ENCODE peak calls at places on chromosomes 12 and 14, in six cellular contexts. One of them, this sample, is unnamed.
A peak's percentile ranks its signal among the peaks of the same experiment; 100 is the strongest.

GRCh38 chr14:104239866-104240301 is 101.5 kb downstream of the KIF26A start:
- DNase-seq in mesothelial cell of epicardium: no peak
- DNase-seq in AG10803: no peak
- DNase-seq in GM13977: no peak
- DNase-seq in lung: no peak
- DNase-seq in AG04450: no peak
- DNase-seq in this sample: no peak

GRCh38 chr12:130776857-130777339 is 60.8 kb upstream of the RIMBP2 start:
- DNase-seq in GM13977: no peak
- DNase-seq in mesothelial cell of epicardium: no peak
- DNase-seq in AG04450: no peak
- DNase-seq in lung: no peak
- DNase-seq in AG10803: no peak
- DNase-seq in this sample: no peak

GRCh38 chr14:56487090-56487667 is 92.4 kb upstream of the TMEM260 start:
- DNase-seq in AG04450: no peak
- DNase-seq in GM13977: no peak
- DNase-seq in lung: no peak
- DNase-seq in mesothelial cell of epicardium: no peak
- DNase-seq in AG10803: peak; percentile 22
- DNase-seq in this sample: no peak

GRCh38 chr12:92445253-92446081 is 257.3 kb upstream of the PLEKHG7 start:
- DNase-seq in lung: no peak
- DNase-seq in AG04450: no peak
- DNase-seq in AG10803: no peak
- DNase-seq in GM13977: no peak
- DNase-seq in mesothelial cell of epicardium: no peak
- DNase-seq in this sample: no peak

GRCh38 chr14:100192250-100192671 is 32.8 kb upstream of the DEGS2 start:
- DNase-seq in GM13977: no peak
- DNase-seq in AG04450: no peak
- DNase-seq in mesothelial cell of epicardium: no peak
- DNase-seq in lung: no peak
- DNase-seq in AG10803: no peak
- DNase-seq in this sample: no peak

GRCh38 chr14:49861581-49861922 is 9.0 kb upstream of the NEMF start:
- DNase-seq in AG04450: peak; percentile 83
- DNase-seq in lung: peak; percentile 64
- DNase-seq in mesothelial cell of epicardium: peak; percentile 63
- DNase-seq in GM13977: no peak
- DNase-seq in AG10803: peak; percentile 90
- DNase-seq in this sample: peak; percentile 37

GRCh38 chr12:46071335-46071734 is 81.0 kb upstream of the SCAF11 start:
- DNase-seq in AG04450: no peak
- DNase-seq in AG10803: no peak
- DNase-seq in mesothelial cell of epicardium: no peak
- DNase-seq in GM13977: no peak
- DNase-seq in lung: no peak
- DNase-seq in this sample: no peak

GRCh38 chr12:112892821-112893220 is 13.9 kb upstream of the OAS1 start:
- DNase-seq in AG04450: no peak
- DNase-seq in lung: no peak
- DNase-seq in mesothelial cell of epicardium: no peak
- DNase-seq in GM13977: no peak
- DNase-seq in AG10803: no peak
- DNase-seq in this sample: no peak

GRCh38 chr12:132615579-132616066 is 3.0 kb upstream of the P2RX2 start:
- DNase-seq in lung: no peak
- DNase-seq in AG10803: no peak
- DNase-seq in mesothelial cell of epicardium: no peak
- DNase-seq in AG04450: no peak
- DNase-seq in GM13977: no peak
- DNase-seq in this sample: no peak

DNA sequence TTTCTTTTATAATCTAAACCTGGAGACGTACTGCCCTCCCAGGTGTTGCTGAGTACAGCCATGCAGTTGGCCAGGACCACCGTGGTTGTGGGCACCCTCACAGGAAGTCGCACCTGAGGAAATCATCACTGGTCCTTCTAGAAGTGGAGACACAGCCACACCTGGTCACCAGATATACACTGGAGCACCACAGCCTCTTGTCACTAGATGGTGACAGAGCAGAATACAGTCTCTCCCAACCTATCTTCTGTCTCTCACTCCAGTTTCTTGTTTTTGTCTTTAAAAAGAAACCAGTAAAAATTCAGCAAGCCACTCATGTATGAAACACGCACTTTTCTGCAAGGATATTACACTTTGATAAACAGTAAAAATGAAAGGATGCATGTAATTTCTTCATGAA is 43.1 kb upstream of the GPHB5 start:
- DNase-seq in mesothelial cell of epicardium: no peak
- DNase-seq in AG10803: no peak
- DNase-seq in GM13977: no peak
- DNase-seq in lung: no peak
- DNase-seq in AG04450: no peak
- DNase-seq in this sample: no peak
- TF ChIP-seq CTCF in mesothelial cell of epicardium: no peak
- TF ChIP-seq CTCF in AG10803: no peak
- TF ChIP-seq CTCF in GM13977: peak; percentile 25
- TF ChIP-seq CTCF in lung: no peak
- TF ChIP-seq CTCF in AG04450: no peak
- TF ChIP-seq CTCF in this sample: no peak

DNA sequence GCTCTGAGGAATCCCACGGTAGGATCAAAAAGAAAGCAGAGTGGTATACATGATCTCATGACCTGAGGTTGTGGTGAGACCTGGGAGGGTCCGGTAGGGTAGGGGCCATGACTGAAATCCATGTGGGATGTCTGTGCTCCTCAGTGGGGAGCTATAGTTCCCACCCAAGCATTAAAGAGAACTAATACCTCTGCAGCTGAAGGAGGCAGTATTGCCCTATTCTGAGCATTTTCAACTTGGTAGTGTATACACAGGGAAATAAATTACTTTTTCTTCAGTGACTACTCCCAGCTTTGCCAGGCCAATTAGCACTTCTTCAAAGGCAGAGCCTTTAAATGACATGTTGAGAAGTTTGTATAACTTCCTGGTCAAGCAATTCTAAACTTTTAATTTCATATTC is 613.8 kb downstream of the KCNH5 start:
- DNase-seq in GM13977: no peak
- DNase-seq in AG10803: no peak
- DNase-seq in mesothelial cell of epicardium: no peak
- DNase-seq in AG04450: no peak
- DNase-seq in lung: no peak
- DNase-seq in this sample: no peak
- TF ChIP-seq CTCF in GM13977: no peak
- TF ChIP-seq CTCF in AG10803: no peak
- TF ChIP-seq CTCF in mesothelial cell of epicardium: no peak
- TF ChIP-seq CTCF in AG04450: no peak
- TF ChIP-seq CTCF in lung: no peak
- TF ChIP-seq CTCF in this sample: no peak

GRCh38 chr12:121579981-121580868 is 598 bp downstream of the KDM2B start:
- DNase-seq in mesothelial cell of epicardium: peak; percentile 75
- DNase-seq in AG04450: no peak
- DNase-seq in AG10803: peak; percentile 61
- DNase-seq in lung: peak; percentile 64
- DNase-seq in GM13977: peak; percentile 76
- DNase-seq in this sample: peak; percentile 79

GRCh38 chr12:121580959-121581680 is at the start of gene KDM2B:
- DNase-seq in lung: no peak
- DNase-seq in mesothelial cell of epicardium: peak; percentile 45
- DNase-seq in AG04450: no peak
- DNase-seq in AG10803: peak; percentile 40
- DNase-seq in GM13977: no peak
- DNase-seq in this sample: no peak

GRCh38 chr12:121579190-121579791 is 1.5 kb downstream of the KDM2B start:
- DNase-seq in AG10803: no peak
- DNase-seq in lung: peak; percentile 36
- DNase-seq in AG04450: no peak
- DNase-seq in GM13977: peak; percentile 71
- DNase-seq in mesothelial cell of epicardium: peak; percentile 51
- DNase-seq in this sample: peak; percentile 68

GRCh38 chr12:121582583-121583333 is 1.9 kb upstream of the KDM2B start:
- DNase-seq in AG10803: no peak
- DNase-seq in mesothelial cell of epicardium: no peak
- DNase-seq in AG04450: no peak
- DNase-seq in lung: no peak
- DNase-seq in GM13977: no peak
- DNase-seq in this sample: no peak

DNA sequence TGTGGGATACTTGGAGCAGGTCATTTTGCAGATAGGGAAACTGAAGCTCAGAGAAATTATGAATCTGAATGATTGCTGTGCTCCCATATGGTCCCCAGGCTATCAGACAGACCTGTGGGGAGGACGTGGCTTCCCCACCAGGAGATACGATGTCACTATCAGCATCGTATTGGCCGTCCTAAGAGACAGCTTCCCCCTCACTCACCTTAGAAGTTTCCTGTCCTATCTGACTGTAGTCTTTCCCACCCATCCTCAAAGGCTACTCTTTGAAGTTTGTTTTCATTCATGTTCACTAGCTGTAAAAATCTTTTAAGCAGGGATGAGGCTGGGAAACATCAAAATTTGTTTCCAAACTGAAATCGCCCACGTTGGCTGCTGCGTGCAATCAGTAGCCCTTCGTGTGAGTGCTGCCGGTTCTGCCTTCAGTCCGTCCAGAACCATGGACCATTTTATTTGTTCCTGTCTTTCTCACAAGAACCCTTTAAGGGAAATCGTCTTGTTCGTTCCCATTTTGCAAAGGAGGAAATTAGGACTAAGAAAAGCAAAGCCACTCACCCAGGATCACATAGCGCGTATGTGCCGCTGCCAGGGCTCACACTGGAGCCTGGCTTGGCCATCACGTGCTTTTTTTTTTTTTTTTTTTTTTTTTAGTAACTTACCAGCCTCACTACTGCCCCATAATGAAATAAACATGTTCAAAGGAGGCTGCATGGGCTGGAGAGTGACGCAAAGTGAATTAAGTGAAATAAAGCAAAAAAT is 1.0 kb upstream of the KDM2B start:
- DNase-seq in lung: no peak
- DNase-seq in AG04450: no peak
- DNase-seq in GM13977: no peak
- DNase-seq in mesothelial cell of epicardium: no peak
- DNase-seq in AG10803: peak; percentile 71
- DNase-seq in this sample: no peak
- TF ChIP-seq CTCF in lung: no peak
- TF ChIP-seq CTCF in AG04450: peak; percentile 19
- TF ChIP-seq CTCF in GM13977: no peak
- TF ChIP-seq CTCF in mesothelial cell of epicardium: no peak
- TF ChIP-seq CTCF in AG10803: peak; percentile 39
- TF ChIP-seq CTCF in this sample: no peak

DNA sequence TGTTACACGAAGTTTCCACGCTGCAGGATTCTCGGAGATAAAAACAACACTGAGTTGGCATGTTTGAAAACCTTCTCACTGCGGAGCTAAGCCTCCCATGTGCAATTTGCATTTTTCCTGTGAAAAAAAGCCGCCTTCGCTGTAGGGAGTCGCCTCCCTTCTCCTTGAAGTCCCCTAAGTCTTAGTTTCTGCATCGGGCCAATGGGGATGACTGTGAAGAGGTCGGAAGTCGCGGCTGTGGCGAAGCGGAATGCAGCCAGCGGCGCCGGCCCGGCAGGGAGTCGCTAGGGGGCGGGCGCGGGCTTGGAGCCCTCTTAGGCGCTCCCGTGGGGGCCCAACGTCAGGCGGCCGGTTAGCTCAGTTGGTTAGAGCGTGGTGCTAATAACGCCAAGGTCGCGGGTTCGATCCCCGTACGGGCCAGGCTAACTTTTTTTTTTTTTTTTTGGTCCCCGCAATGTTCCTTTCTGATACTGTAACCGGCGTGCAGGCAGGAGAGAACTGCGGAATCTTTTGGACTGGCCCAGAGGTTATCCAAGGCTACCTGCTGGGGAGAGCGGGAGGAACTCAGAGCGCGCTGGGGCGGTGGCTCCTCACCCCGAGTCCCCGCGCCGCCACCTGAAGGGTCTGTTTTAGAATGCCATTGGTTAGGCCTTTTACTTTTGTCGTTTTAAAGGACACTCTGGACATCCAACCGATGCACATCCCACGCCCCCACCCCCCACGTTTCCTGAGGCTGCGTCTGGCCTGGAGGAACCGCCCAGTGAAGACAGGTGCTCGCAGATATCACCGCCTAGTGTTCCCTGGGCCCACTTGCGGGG is 2.6 kb upstream of the ZNF839 start:
- DNase-seq in mesothelial cell of epicardium: peak; percentile 100
- DNase-seq in GM13977: peak; percentile 94
- DNase-seq in AG10803: peak; percentile 91
- DNase-seq in lung: peak; percentile 93
- DNase-seq in AG04450: peak; percentile 74
- DNase-seq in this sample: peak; percentile 93
- TF ChIP-seq CTCF in mesothelial cell of epicardium: peak; percentile 80
- TF ChIP-seq CTCF in GM13977: peak; percentile 91
- TF ChIP-seq CTCF in AG10803: peak; percentile 66
- TF ChIP-seq CTCF in lung: peak; percentile 85
- TF ChIP-seq CTCF in AG04450: peak; percentile 89
- TF ChIP-seq CTCF in this sample: peak; percentile 97

DNA sequence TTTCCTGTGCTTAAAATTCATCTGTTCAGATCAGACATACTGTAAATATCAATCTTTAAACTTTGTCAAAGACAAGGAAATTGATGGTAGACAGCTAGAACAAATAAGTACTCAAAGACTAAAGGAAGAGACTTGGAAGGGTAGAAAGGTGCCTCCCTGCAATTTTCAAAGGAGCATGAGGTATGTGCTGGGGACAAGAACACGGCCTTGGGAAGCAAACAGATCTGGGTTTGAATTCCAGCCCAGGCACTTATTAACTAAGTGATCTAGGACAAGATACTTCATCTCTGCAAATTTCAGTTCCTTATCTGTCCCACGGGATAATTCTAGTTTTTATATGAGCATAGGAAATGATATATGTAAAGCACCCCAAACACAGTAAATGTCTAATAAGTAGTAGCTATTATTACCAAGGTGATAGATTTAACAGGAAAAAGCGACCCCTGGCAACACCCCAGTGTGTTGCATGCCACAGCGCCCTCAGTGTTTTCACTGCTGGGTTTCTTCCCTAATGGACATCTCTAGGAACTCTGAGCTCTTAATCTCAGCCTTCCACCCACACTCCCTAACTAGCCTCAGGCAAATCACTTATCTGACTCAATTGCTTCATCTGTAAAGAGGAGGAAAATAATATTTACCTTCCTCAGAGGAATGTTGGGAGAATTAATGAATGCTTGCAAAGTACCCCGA is 44.7 kb upstream of the BMP4 start:
- DNase-seq in lung: no peak
- DNase-seq in mesothelial cell of epicardium: no peak
- DNase-seq in AG10803: no peak
- DNase-seq in AG04450: no peak
- DNase-seq in GM13977: no peak
- DNase-seq in this sample: no peak
- TF ChIP-seq CTCF in lung: no peak
- TF ChIP-seq CTCF in mesothelial cell of epicardium: no peak
- TF ChIP-seq CTCF in AG10803: no peak
- TF ChIP-seq CTCF in AG04450: no peak
- TF ChIP-seq CTCF in GM13977: peak; percentile 18
- TF ChIP-seq CTCF in this sample: peak; percentile 8

GRCh38 chr14:59507063-59507751 is 22.9 kb downstream of the JKAMP start:
- DNase-seq in GM13977: peak; percentile 32
- DNase-seq in AG04450: peak; percentile 26
- DNase-seq in mesothelial cell of epicardium: peak; percentile 60
- DNase-seq in AG10803: peak; percentile 40
- DNase-seq in lung: peak; percentile 35
- DNase-seq in this sample: peak; percentile 42
- TF ChIP-seq CTCF in GM13977: peak; percentile 89
- TF ChIP-seq CTCF in AG04450: peak; percentile 99
- TF ChIP-seq CTCF in mesothelial cell of epicardium: peak; percentile 51
- TF ChIP-seq CTCF in AG10803: peak; percentile 83
- TF ChIP-seq CTCF in lung: peak; percentile 39
- TF ChIP-seq CTCF in this sample: peak; percentile 90

This sample was measured in GM13976.